ENCODE peak calls at places on chromosomes 4 and X, in nine cellular contexts. X, J, E, B, W, G, V, L and A are unnamed samples.

GRCh38 chr4:53476232-53477037 is 99.0 kb downstream of the FIP1L1 start:
- DNase-seq in E (no peak), V (no peak), B (peak; percentile 99), L (no peak), J (no peak), W (peak; percentile 95), G (peak; percentile 100), X (peak; percentile 98), A (peak; percentile 97)

GRCh38 chrX:46628406-46629371 is 55.1 kb downstream of the CHST7 start:
- DNase-seq in L (peak; percentile 46), B (no peak), W (peak; percentile 21), G (peak; percentile 81), X (peak; percentile 62), J (no peak), E (no peak), V (peak; percentile 48), A (peak; percentile 58)

GRCh38 chrX:2351321-2351720 is 149.5 kb downstream of the DHRSX start:
- DNase-seq in B (no peak), E (no peak), J (no peak), L (no peak), V (no peak), W (peak; percentile 54), X (peak; percentile 89), G (peak; percentile 97), A (peak; percentile 43)

GRCh38 chrX:140608111-140608510 is 101.4 kb upstream of the LINC00632 start:
- DNase-seq in X (no peak), W (no peak), J (no peak), G (no peak), B (no peak), L (no peak), V (no peak), E (no peak), A (no peak)

GRCh38 chr4:85127653-85128052 is 161.2 kb upstream of the WDFY3 start:
- DNase-seq in W (no peak), E (peak; percentile 64), J (peak; percentile 48), L (no peak), B (peak; percentile 21), V (peak; percentile 55), X (no peak), G (peak; percentile 50), A (peak; percentile 38)

GRCh38 chrX:120452131-120452530 is 17.0 kb downstream of the LAMP2 start:
- DNase-seq in L (no peak), X (peak; percentile 26), J (peak; percentile 13), G (peak; percentile 52), V (no peak), B (no peak), W (no peak), E (no peak), A (peak; percentile 25)

GRCh38 chr4:174714393-174715211 is 114.4 kb downstream of the GLRA3 start:
- DNase-seq in X (peak; percentile 7), W (peak; percentile 3), B (no peak), J (peak; percentile 63), G (peak; percentile 66), V (peak; percentile 27), E (no peak), L (no peak), A (peak; percentile 74)

GRCh38 chrX:140034916-140035315 is 69.6 kb upstream of the CXorf66 start:
- DNase-seq in L (no peak), B (no peak), J (no peak), W (no peak), V (no peak), X (no peak), E (no peak), G (no peak), A (no peak)

GRCh38 chr4:113584407-113585150 is 177.0 kb downstream of the CAMK2D start:
- DNase-seq in G (peak; percentile 69), E (no peak), V (no peak), X (peak; percentile 83), B (peak; percentile 79), J (peak; percentile 42), L (no peak), W (peak; percentile 29), A (peak; percentile 68)

GRCh38 chr4:142383800-142384470 is 462.2 kb downstream of the INPP4B start:
- DNase-seq in V (no peak), G (no peak), B (peak; percentile 92), J (no peak), W (no peak), L (no peak), E (no peak), X (no peak), A (no peak)

GRCh38 chr4:86926428-86927086 is 8.3 kb upstream of the AFF1 start:
- DNase-seq in W (no peak), V (no peak), X (peak; percentile 41), L (no peak), J (no peak), E (no peak), B (peak; percentile 53), G (no peak), A (no peak)

GRCh38 chr4:128769011-128769410 is 40.5 kb upstream of the JADE1 start:
- DNase-seq in L (no peak), G (no peak), W (no peak), X (no peak), J (no peak), E (no peak), V (no peak), B (no peak), A (no peak)

GRCh38 chr4:77800483-77801259 is 18.5 kb downstream of the CNOT6L start:
- DNase-seq in X (peak; percentile 44), L (no peak), E (no peak), G (peak; percentile 54), V (no peak), B (no peak), W (no peak), J (no peak), A (peak; percentile 54)

GRCh38 chrX:110317820-110318663 is at the start of gene AMMECR1:
- DNase-seq in B (peak; percentile 23), W (peak; percentile 41), X (peak; percentile 79), E (peak; percentile 85), G (peak; percentile 78), L (peak; percentile 81), V (peak; percentile 81), J (peak; percentile 79), A (peak; percentile 76)

GRCh38 chr4:141058739-141059507 is 74.3 kb downstream of the RNF150 start:
- DNase-seq in W (peak; percentile 63), L (no peak), X (peak; percentile 94), E (no peak), V (no peak), J (no peak), B (no peak), G (peak; percentile 43), A (peak; percentile 73)

GRCh38 chrX:13215729-13216128 is 104.1 kb downstream of the ATXN3L start:
- DNase-seq in X (peak; percentile 70), J (no peak), W (peak; percentile 7), V (no peak), B (no peak), E (no peak), G (peak; percentile 59), L (no peak), A (peak; percentile 72)

GRCh38 chr4:161629694-161630441 is 533.9 kb downstream of the FSTL5 start:
- DNase-seq in X (no peak), G (no peak), B (peak; percentile 87), J (peak; percentile 37), L (no peak), E (peak; percentile 65), V (no peak), W (no peak), A (no peak)

GRCh38 chr4:17578482-17578891 is 1.5 kb downstream of the LAP3 start:
- DNase-seq in X (peak; percentile 7), L (no peak), G (peak; percentile 25), V (no peak), B (no peak), J (no peak), W (no peak), E (no peak), A (peak; percentile 13)

GRCh38 chr4:82223715-82224114 is 150.1 kb downstream of the HNRNPD start:
- DNase-seq in G (no peak), J (peak; percentile 31), X (no peak), V (peak; percentile 57), W (no peak), E (no peak), L (peak; percentile 68), B (no peak), A (no peak)
- H3K4me3 ChIP-seq in G (no peak overlapping the region), J (no peak overlapping the region), X (no peak overlapping the region), V (no peak overlapping the region), W (no peak overlapping the region), E (no peak overlapping the region), L (no peak overlapping the region), B (no peak overlapping the region), A (no peak overlapping the region)

GRCh38 chr4:102730968-102731533 is 29.7 kb downstream of the MANBA start:
- DNase-seq in X (no peak), E (no peak), W (no peak), V (no peak), L (no peak), B (no peak), G (no peak), J (no peak), A (no peak)
- TF ChIP-seq CTCF in X (peak; percentile 4), E (no peak), W (peak; percentile 13), V (no peak), L (no peak), B (peak; percentile 26), G (peak; percentile 30), J (peak; percentile 59), A (peak; percentile 12)

DNA sequence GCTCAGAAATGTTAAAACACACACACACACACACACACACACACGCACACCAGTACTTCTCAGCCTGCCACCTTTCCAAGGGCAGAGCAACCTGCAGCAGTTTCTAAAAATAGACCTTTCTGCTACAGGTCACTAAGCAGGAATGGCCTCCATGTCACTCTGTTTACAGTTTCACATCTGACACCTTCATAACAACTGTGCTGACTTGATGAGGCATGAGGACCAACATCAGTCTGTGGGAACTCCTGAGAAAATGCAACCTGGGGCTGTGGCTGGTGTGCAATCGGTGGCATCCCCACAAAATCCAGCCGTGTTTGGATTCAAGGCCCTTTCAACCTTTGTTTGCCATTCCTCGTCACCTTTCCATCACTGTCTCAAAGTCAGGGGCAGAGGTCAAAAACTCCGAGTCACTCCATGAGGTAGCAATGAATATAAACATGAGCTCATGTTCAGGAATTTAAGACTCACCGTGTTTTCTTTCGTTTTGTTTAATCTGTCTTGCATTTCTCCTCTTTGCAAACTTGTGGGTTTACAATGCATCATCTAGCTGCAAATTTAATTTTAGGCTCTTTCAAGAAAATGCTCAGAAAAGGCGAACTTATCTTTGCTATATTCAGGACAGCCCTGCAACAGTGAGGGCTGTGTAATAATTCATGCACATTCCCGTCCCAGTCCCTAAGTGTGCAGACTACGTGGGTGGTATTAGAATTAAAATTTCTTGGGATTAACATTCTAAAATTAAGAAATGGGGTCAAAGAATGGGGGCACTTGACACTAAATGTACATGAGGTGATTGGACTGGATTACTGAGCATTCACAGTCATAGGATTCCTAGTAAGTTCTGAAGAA is 135.3 kb downstream of the SHROOM3 start:
- DNase-seq in L (no peak), E (no peak), G (peak; percentile 63), J (no peak), V (peak; percentile 62), W (peak; percentile 57), X (peak; percentile 89), B (no peak), A (no peak)
- H3K4me3 ChIP-seq in L (no peak overlapping the region), E (no peak overlapping the region), G (no peak overlapping the region), J (no peak overlapping the region), V (no peak overlapping the region), W (no peak overlapping the region), X (no peak overlapping the region), B (no peak overlapping the region), A (no peak overlapping the region)

GRCh38 chr4:162959056-162959455 is 207.6 kb downstream of the NAF1 start:
- DNase-seq in G (no peak), B (no peak), L (no peak), J (peak; percentile 61), W (no peak), X (no peak), V (no peak), E (no peak), A (no peak)
- TF ChIP-seq CTCF in G (no peak), B (peak; percentile 50), L (no peak), J (peak; percentile 69), W (no peak), X (no peak), V (no peak), E (no peak), A (no peak)